ENCODE peak calls at places on chromosomes 3 and 15, in seven cellular contexts. V is colonic mucosa; R is fibroblast of lung; E is CD4-positive, CD25-positive, alpha-beta regulatory T cell; I is transverse colon; T is CD4-positive, alpha-beta memory T cell; S is right lobe of liver. X is an unnamed sample.

GRCh38 chr3:151047636-151048035 is 37.8 kb upstream of the MED12L start:
- DNase-seq in V (no peak), R (peak; percentile 21), E (no peak), I (no peak), T (no peak), S (no peak), X (no peak)

GRCh38 chr15:61335998-61336648 is 107.0 kb upstream of the RORA start:
- DNase-seq in V (no peak), R (no peak), E (no peak), I (no peak), T (no peak), S (no peak), X (no peak)

GRCh38 chr3:107441617-107442016 is 64.4 kb downstream of the CCDC54 start:
- DNase-seq in V (no peak), R (no peak), E (no peak), I (no peak), T (no peak), S (no peak), X (no peak)

GRCh38 chr3:126117786-126118185 is 33.9 kb upstream of the SLC41A3 start:
- DNase-seq in V (peak; percentile 12), R (no peak), E (no peak), I (peak; percentile 2), T (no peak), S (no peak), X (no peak)

GRCh38 chr15:41581110-41581509 is 22.1 kb downstream of the TYRO3 start:
- DNase-seq in V (no peak), R (no peak), E (no peak), I (no peak), T (no peak), S (no peak), X (no peak)

GRCh38 chr3:142664311-142664710 is 59.5 kb upstream of the TRPC1 start:
- DNase-seq in V (no peak), R (no peak), E (no peak), I (no peak), T (no peak), S (no peak), X (no peak)

GRCh38 chr3:13161771-13162535 is 88.7 kb upstream of the IQSEC1 start:
- DNase-seq in V (no peak), R (no peak), E (no peak), I (no peak), T (no peak), S (no peak), X (no peak)

GRCh38 chr3:135084404-135084803 is 289.3 kb downstream of the EPHB1 start:
- DNase-seq in V (no peak), R (no peak), E (no peak), I (no peak), T (no peak), S (no peak), X (no peak)

GRCh38 chr3:6142707-6143106 is 718.2 kb upstream of the GRM7 start:
- DNase-seq in V (no peak), R (no peak), E (no peak), I (no peak), T (no peak), S (no peak), X (no peak)

DNA sequence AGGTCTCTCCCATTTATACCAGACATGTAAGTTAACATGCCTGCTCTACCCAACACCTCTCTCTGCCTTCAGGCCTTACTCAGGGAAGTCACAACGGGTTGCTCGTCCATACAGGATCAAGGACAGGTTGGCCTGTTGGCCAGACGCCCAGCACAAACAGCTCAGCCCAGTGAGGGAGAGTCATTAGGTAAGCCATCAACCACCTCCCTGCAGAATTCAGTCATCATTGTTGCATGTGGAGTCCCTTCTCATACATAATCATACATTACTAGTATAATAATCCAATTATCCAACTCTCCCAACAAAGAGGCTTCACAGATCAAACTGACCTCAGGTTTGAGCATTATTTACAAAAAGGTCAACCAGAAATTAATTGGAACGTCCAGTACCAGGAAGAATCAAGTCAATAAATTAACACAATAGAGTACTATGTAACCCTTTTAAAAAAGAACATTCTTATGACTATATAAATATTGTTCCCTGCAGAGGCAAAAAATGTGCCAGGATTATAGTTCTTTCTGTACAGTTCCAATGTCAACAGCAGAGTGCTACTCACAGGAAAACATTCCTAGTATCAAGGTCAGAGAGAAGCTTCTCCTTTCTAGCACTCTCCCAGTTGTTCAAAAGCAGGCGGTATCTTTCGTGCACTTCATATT is 33.2 kb downstream of the HOMER2 start:
- DNase-seq in V (peak; percentile 33), R (no peak), E (no peak), I (peak; percentile 19), T (no peak), S (peak; percentile 86), X (peak; percentile 84)
- H3K27ac ChIP-seq in V (no peak overlapping the region), R (no peak overlapping the region), E (no peak overlapping the region), I (no peak overlapping the region), T (no peak overlapping the region), S (peak overlapping the region; percentile 87), X (peak overlapping the region; percentile 44)

DNA sequence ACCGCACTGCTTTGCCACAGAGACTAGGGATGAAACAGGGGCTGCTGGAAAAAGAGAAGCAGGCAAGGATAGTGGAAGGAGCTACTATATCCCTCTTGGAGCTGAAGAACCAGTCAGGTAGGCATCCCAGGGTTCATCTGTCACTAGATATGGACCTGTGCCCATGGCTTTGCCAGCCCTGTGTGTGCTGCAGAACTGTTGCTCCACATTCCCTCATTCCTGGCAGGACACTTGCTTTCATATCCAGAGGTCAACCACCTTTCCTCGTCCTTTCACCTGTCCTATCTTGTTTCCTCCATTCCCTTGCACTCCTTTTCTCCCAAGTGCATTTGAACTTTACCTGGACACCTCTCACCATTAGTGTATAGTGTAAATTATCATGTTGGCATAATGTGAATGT is 12.0 kb downstream of the SNRK start:
- DNase-seq in V (no peak), R (no peak), E (no peak), I (no peak), T (no peak), S (peak; percentile 63), X (no peak)
- H3K27ac ChIP-seq in V (no peak overlapping the region), R (no peak overlapping the region), E (peak overlapping the region; percentile 89), I (no peak overlapping the region), T (peak overlapping the region; percentile 59), S (peak overlapping the region; percentile 57), X (no peak overlapping the region)

GRCh38 chr15:62570405-62570783 is 405.3 kb upstream of the C2CD4B start:
- DNase-seq in V (no peak), R (no peak), E (no peak), I (no peak), T (no peak), S (no peak), X (no peak)
- H3K27ac ChIP-seq in V (peak overlapping the region; percentile 70), R (no peak overlapping the region), E (no peak overlapping the region), I (peak overlapping the region; percentile 41), T (no peak overlapping the region), S (no peak overlapping the region), X (no peak overlapping the region)

DNA sequence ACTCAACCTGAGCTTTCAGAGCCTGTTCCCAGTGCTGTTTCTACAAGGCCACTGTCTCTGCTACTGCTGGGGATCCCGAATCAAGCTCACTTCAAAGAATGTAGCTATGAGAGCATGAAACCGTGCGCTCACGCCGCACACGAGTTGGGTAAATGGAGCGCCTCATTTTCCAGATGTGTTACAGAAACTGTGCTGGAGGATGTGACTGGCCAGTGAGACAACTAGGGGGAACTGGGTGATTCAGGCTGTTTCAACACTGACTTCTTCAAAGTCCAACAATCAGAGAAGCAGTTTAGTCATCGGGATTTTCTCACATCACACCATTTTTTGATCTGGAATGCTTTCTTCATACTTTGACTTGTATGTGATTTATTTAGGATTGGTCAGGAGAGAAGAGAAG is 3.5 kb downstream of the ZNF710 start:
- DNase-seq in V (no peak), R (peak; percentile 95), E (no peak), I (peak; percentile 46), T (no peak), S (peak; percentile 58), X (peak; percentile 93)
- H3K27ac ChIP-seq in V (peak overlapping the region; percentile 93), R (peak overlapping the region; percentile 96), E (no peak overlapping the region), I (peak overlapping the region; percentile 95), T (no peak overlapping the region), S (peak overlapping the region; percentile 87), X (peak overlapping the region; percentile 100)

DNA sequence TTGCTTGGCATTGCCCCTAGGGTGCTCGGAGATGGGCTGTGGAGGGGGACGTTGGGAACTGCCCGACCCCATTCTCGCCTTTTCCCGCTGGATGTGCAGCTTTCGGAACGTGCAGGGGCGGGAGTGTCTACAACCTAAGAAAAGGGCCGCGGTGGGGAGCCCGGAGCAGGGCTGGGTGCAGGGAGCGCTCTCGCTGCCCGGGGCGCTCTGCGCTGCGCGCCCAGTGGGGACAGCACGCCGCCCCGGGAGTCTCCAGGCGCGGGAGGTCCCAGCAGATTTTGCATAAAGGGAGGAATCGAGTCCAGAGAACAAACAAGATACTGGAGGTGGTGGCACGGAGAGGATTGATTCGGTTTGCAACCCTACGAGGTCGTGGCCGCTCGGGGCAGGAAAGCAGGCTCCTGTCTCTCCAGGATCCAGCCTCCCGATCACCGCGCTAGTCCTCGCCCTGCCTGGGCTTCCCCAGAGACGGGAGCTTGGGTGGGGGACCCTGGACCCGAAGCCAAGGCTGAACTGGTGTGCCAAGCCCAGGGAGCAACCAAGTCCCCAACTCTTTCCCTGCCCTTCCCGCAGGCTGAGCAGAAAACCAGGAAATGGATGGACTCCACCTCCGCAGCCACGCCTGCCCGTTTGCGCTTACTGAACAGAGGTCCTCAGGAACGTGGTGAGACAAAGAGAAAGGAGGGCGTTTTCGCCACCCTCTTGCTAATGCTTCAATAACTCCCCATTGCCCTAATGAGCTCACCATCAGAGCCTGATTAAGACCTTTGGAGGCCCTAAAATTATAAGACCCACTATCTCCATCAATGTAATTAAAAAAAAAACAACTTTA is 59.7 kb downstream of the NOX5 start:
- DNase-seq in V (peak; percentile 87), R (peak; percentile 65), E (no peak), I (peak; percentile 75), T (no peak), S (peak; percentile 76), X (no peak)
- H3K27ac ChIP-seq in V (peak overlapping the region; percentile 51), R (no peak overlapping the region), E (no peak overlapping the region), I (peak overlapping the region; percentile 81), T (no peak overlapping the region), S (peak overlapping the region; percentile 78), X (no peak overlapping the region)

DNA sequence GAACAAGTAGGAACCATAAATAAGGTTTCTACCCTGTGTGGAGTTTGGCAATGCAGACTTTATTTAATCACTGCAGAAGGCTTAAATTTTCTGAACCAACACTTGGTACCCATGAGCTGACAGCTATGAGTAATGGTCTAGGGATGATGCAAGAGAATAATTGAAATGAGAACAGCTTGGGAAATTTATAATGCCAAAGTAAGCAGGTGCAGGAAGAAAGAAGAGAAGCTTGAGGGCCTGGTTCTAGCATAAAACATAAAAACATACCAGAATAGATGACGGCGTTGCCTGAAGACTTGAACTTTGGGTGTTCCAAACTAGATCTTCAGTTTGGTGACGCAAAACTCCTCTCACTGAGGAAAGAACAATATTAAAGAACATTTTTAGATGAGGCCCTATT is 66.9 kb downstream of the IMPG2 start:
- DNase-seq in V (no peak), R (no peak), E (no peak), I (no peak), T (no peak), S (no peak), X (no peak)
- H3K27ac ChIP-seq in V (no peak overlapping the region), R (no peak overlapping the region), E (no peak overlapping the region), I (no peak overlapping the region), T (no peak overlapping the region), S (no peak overlapping the region), X (no peak overlapping the region)